ENCODE peak calls at places on chromosomes 16 and 17, in seven cellular contexts. P is CD4-positive, alpha-beta memory T cell; R is cardiac muscle cell; K is psoas muscle; L is effector memory CD4-positive, alpha-beta T cell; E is right atrium auricular region; H is CD8-positive, alpha-beta memory T cell. Q is an unnamed sample.

GRCh38 chr17:82655038-82655479 is 6.8 kb upstream of the WDR45B start:
- DNase-seq in K (peak; percentile 31), L (no peak), E (no peak), H (no peak), R (no peak), P (no peak), Q (no peak)

GRCh38 chr17:8393470-8394231 is 4.0 kb downstream of the RNF222 start:
- DNase-seq in K (no peak), R (no peak), P (peak; percentile 54), L (peak; percentile 25), E (no peak), H (peak; percentile 64), Q (no peak)

GRCh38 chr17:17684901-17685774 is 3.9 kb downstream of the RAI1 start:
- DNase-seq in E (no peak), H (no peak), K (no peak), L (no peak), R (no peak), P (no peak), Q (no peak)

GRCh38 chr17:68182016-68182315 is 65.9 kb upstream of the AMZ2 start:
- DNase-seq in K (no peak), P (no peak), E (no peak), R (no peak), H (no peak), L (no peak), Q (no peak)

GRCh38 chr16:30637952-30638351 is 12.8 kb upstream of the PRR14 start:
- DNase-seq in K (no peak), P (peak; percentile 35), R (no peak), E (no peak), L (no peak), H (no peak), Q (no peak)

GRCh38 chr17:71363661-71364060 is 757.2 kb upstream of the SOX9 start:
- DNase-seq in R (no peak), E (no peak), P (no peak), H (no peak), L (no peak), K (no peak), Q (no peak)

GRCh38 chr16:12199524-12199923 is 223.0 kb downstream of the SNX29 start:
- DNase-seq in K (no peak), R (peak; percentile 58), L (no peak), H (no peak), P (no peak), E (no peak), Q (no peak)

GRCh38 chr16:75264531-75264998 is 13.1 kb upstream of the BCAR1 start:
- DNase-seq in L (no peak), P (no peak), E (no peak), H (no peak), K (no peak), R (no peak), Q (peak; percentile 81)

GRCh38 chr16:75742424-75743047 is 16.2 kb upstream of the CPHXL start:
- DNase-seq in P (no peak), H (no peak), E (no peak), K (no peak), R (no peak), L (no peak), Q (no peak)

GRCh38 chr16:11409398-11409797 is 64.1 kb downstream of the RMI2 start:
- DNase-seq in R (no peak), K (no peak), H (no peak), E (no peak), P (no peak), L (no peak), Q (no peak)

GRCh38 chr17:8175795-8176196 is 384 bp downstream of the TMEM107 start:
- DNase-seq in K (no peak), H (no peak), P (no peak), L (no peak), R (no peak), E (no peak), Q (no peak)

GRCh38 chr16:17331071-17331521 is 139.7 kb downstream of the XYLT1 start:
- DNase-seq in E (peak; percentile 92), R (no peak), P (no peak), K (peak; percentile 86), H (no peak), L (no peak), Q (peak; percentile 82)

GRCh38 chr16:13935408-13935807 is 15.5 kb downstream of the ERCC4 start:
- DNase-seq in L (no peak), P (no peak), K (no peak), H (no peak), R (no peak), E (no peak), Q (no peak)

GRCh38 chr16:87297918-87298631 is 19.1 kb downstream of the C16orf95 start:
- DNase-seq in P (no peak), H (peak; percentile 25), L (no peak), R (peak; percentile 80), K (no peak), E (no peak), Q (no peak)

GRCh38 chr16:57810197-57811024 is 8.1 kb upstream of the KIFC3 start:
- DNase-seq in P (peak; percentile 75), R (no peak), H (no peak), K (peak; percentile 84), E (peak; percentile 94), L (peak; percentile 69), Q (peak; percentile 88)

GRCh38 chr17:57009737-57010445 is 32.0 kb downstream of the SCPEP1 start:
- DNase-seq in R (peak; percentile 47), L (peak; percentile 23), P (peak; percentile 41), H (peak; percentile 41), K (peak; percentile 61), E (peak; percentile 67), Q (no peak)

GRCh38 chr16:23131841-23132576 is 17.2 kb downstream of the USP31 start:
- DNase-seq in R (no peak), H (no peak), K (no peak), E (no peak), P (no peak), L (no peak), Q (no peak)

GRCh38 chr16:46747777-46748651 is at the start of gene MYLK3:
- DNase-seq in H (no peak), L (no peak), K (no peak), P (no peak), E (no peak), R (peak; percentile 95), Q (peak; percentile 54)

GRCh38 chr16:57301126-57301817 is 16.8 kb upstream of the PLLP start:
- DNase-seq in P (no peak), L (no peak), K (peak; percentile 56), E (no peak), H (no peak), R (no peak), Q (peak; percentile 73)

GRCh38 chr16:12507366-12507765 is 296.3 kb downstream of the CPPED1 start:
- DNase-seq in H (no peak), K (no peak), P (no peak), E (no peak), R (no peak), L (no peak), Q (no peak)

DNA sequence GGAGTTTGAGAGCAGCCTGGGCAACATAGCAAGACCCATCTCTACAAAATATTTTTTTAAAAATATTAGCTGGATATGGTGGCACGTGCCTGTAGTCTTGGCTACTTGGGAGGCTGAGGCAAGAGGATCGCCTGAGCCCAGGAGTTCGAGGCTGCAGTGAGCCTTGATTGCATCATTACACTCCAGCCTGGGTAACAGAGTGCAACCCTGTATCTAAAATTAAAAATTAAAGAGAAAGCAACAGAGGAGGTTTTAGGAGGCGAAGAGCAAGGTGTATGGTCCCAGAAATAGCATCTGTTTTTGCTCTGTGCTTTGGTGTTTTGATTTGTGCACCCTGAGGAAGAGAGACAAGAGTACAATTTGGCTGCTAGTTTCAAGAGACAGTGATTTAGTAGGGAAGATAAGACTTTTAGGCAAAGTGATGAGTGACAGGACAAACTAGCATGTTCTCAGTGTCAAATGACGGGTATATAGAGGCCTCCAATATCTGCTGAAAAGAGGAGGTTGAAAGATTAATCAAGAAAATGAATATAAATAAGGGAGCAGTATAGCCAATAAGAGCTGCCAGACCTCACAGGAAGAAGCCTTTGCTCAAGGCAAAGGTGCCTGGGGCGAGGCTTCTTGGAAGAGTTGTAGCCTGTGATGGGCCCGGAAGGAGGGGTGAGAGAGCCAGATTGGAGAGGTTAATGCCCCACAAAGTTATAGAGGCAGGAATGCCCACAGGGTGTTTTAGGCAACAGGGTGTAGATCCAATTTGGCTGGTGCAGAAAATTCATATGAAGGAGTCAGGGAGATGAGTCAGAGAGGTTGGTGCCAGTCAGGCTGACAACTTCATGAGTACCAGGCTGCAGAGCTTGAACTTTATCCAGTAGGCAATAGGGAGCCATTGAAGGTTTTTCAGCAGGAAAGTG is 11.4 kb downstream of the HLF start:
- DNase-seq in E (no peak), P (no peak), R (no peak), L (no peak), H (no peak), K (no peak), Q (peak; percentile 75)
- H3K27ac ChIP-seq in E (peak overlapping the region; percentile 94), P (no peak overlapping the region), R (no peak overlapping the region), L (no peak overlapping the region), H (no peak overlapping the region), K (peak overlapping the region; percentile 38), Q (peak overlapping the region; percentile 97)

DNA sequence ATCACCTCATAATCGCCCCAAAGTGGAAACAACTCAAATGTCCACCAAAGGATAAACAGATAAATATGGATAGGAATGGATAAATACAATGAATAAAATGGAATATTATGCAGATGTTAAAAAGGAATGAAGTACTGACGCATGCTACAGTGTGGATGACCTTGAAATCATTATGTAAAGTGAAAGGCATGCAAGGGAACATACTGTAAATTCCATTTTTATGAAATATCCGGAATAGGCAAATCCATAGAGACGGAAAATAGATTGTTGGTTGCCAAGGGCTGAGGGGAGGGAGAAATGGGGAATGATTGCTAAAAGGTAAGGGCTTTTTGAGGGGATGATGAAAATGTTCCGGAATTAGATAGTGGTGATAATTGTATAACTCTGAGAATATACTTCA is 36.0 kb downstream of the STAT5B start:
- DNase-seq in K (no peak), E (no peak), L (no peak), R (no peak), P (no peak), H (no peak), Q (no peak)
- H3K4me1 ChIP-seq in K (peaks cover 21% of the 10 kb centered on the region), E (no peaks in the 10 kb centered on the region), L (peaks cover 14% of the 10 kb centered on the region), R (no peaks in the 10 kb centered on the region), P (peaks cover 46% of the 10 kb centered on the region), H (no peaks in the 10 kb centered on the region), Q (peaks cover 17% of the 10 kb centered on the region)

DNA sequence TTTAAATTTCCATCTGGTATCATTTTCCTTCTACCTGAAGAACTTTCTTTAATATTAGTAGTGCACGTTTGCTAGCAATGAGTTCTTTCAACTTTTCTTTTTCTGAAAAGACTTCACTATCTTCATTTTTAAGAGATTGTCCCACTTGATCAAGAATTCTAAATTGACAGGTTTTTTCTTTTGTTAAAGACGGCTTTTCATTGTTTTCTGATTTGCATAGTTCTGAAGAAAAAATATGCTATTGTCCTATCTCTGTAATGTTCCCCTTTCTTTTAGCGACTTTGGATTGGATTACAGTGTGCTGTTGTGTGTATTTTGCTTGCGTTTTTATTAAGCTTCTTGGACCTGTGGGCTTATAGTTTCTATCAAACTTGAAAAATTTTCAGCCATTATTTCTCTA is 126.3 kb upstream of the NACA2 start:
- DNase-seq in P (no peak), L (no peak), E (no peak), R (no peak), H (no peak), K (no peak), Q (no peak)
- H3K27ac ChIP-seq in P (no peak overlapping the region), L (no peak overlapping the region), E (no peak overlapping the region), R (no peak overlapping the region), H (no peak overlapping the region), K (no peak overlapping the region), Q (no peak overlapping the region)

DNA sequence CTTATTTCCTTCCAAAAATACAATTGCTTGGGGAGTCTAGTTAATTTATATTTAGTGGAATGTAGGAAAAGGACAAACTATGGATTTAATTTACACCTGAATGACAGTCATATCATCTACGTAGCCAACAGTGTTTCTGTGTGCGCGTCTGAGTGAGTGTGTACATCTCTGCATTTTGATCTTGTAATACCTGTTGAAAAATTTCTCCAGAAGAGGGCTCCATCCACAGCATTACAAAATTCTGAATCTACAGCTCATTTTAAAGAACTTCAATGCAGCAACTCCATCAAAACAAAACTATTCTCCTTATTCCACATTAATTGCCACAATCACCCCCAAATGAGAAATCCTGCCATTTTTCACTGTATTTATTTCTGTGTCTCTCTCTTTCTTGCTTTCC is 3.9 kb downstream of the CDH13 start:
- DNase-seq in E (no peak), R (no peak), H (no peak), K (no peak), L (no peak), P (no peak), Q (peak; percentile 13)
- H3K4me1 ChIP-seq in E (peaks cover 81% of the 10 kb centered on the region), R (peaks cover 10% of the 10 kb centered on the region), H (no peaks in the 10 kb centered on the region), K (peaks cover 78% of the 10 kb centered on the region), L (peaks cover 10% of the 10 kb centered on the region), P (no peaks in the 10 kb centered on the region), Q (peaks cover 56% of the 10 kb centered on the region)

Q was measured in sigmoid colon.